ENCODE peak calls at places on chromosomes 12 and 14, in five cellular contexts. One of them, this sample, is unnamed. For H3K4me1, the result is how much of the 10 kb centered on the place peaks cover.

GRCh38 chr12:80810874-80811273 is 94.2 kb downstream of the MYF5 start:
- DNase-seq in A549: no peak
- DNase-seq in esophagus muscularis mucosa: no peak
- DNase-seq in left ventricle myocardium inferior: no peak
- DNase-seq in RWPE2: no peak
- DNase-seq in this sample: no peak

GRCh38 chr14:94888108-94888507 is 118.2 kb upstream of the GSC start:
- DNase-seq in A549: no peak
- DNase-seq in esophagus muscularis mucosa: no peak
- DNase-seq in left ventricle myocardium inferior: no peak
- DNase-seq in RWPE2: no peak
- DNase-seq in this sample: no peak

GRCh38 chr12:117803013-117803412 is 165.8 kb downstream of the KSR2 start:
- DNase-seq in A549: peak
- DNase-seq in esophagus muscularis mucosa: no peak
- DNase-seq in left ventricle myocardium inferior: no peak
- DNase-seq in RWPE2: no peak
- DNase-seq in this sample: no peak

GRCh38 chr14:94009767-94010166 is 12.7 kb downstream of the CCDC197 start:
- DNase-seq in A549: no peak
- DNase-seq in esophagus muscularis mucosa: no peak
- DNase-seq in left ventricle myocardium inferior: no peak
- DNase-seq in RWPE2: no peak
- DNase-seq in this sample: no peak

GRCh38 chr14:92657457-92658142 is 90.8 kb downstream of the LGMN start:
- DNase-seq in A549: no peak
- DNase-seq in esophagus muscularis mucosa: no peak
- DNase-seq in left ventricle myocardium inferior: peak
- DNase-seq in RWPE2: no peak
- DNase-seq in this sample: peak

GRCh38 chr12:108109954-108110353 is 19.1 kb upstream of the WSCD2 start:
- DNase-seq in A549: no peak
- DNase-seq in esophagus muscularis mucosa: no peak
- DNase-seq in left ventricle myocardium inferior: no peak
- DNase-seq in RWPE2: no peak
- DNase-seq in this sample: no peak

GRCh38 chr12:10385181-10385613 is 4.6 kb downstream of the KLRK1 start:
- DNase-seq in A549: peak
- DNase-seq in esophagus muscularis mucosa: no peak
- DNase-seq in left ventricle myocardium inferior: no peak
- DNase-seq in RWPE2: no peak
- DNase-seq in this sample: no peak

GRCh38 chr12:93937812-93938211 is 210.6 kb upstream of the PLXNC1 start:
- DNase-seq in A549: no peak
- DNase-seq in esophagus muscularis mucosa: no peak
- DNase-seq in left ventricle myocardium inferior: no peak
- DNase-seq in RWPE2: no peak
- DNase-seq in this sample: no peak

GRCh38 chr14:47539065-47539464 is 136.3 kb downstream of the MDGA2 start:
- DNase-seq in A549: peak
- DNase-seq in esophagus muscularis mucosa: no peak
- DNase-seq in left ventricle myocardium inferior: no peak
- DNase-seq in RWPE2: no peak
- DNase-seq in this sample: no peak

GRCh38 chr14:95611293-95611880 is 74.8 kb upstream of the TCL1B start:
- DNase-seq in A549: no peak
- DNase-seq in esophagus muscularis mucosa: no peak
- DNase-seq in left ventricle myocardium inferior: no peak
- DNase-seq in RWPE2: no peak
- DNase-seq in this sample: no peak

GRCh38 chr14:68042591-68043210 is 223.1 kb downstream of the RAD51B start:
- DNase-seq in A549: peak
- DNase-seq in esophagus muscularis mucosa: no peak
- DNase-seq in left ventricle myocardium inferior: no peak
- DNase-seq in RWPE2: no peak
- DNase-seq in this sample: no peak

GRCh38 chr12:16622315-16622714 is 16.4 kb upstream of the LMO3 start:
- DNase-seq in A549: no peak
- DNase-seq in esophagus muscularis mucosa: no peak
- DNase-seq in left ventricle myocardium inferior: no peak
- DNase-seq in RWPE2: no peak
- DNase-seq in this sample: no peak

GRCh38 chr14:77051101-77051500 is 22.6 kb upstream of the IRF2BPL start:
- DNase-seq in A549: no peak
- DNase-seq in esophagus muscularis mucosa: no peak
- DNase-seq in left ventricle myocardium inferior: peak
- DNase-seq in RWPE2: no peak
- DNase-seq in this sample: peak

GRCh38 chr14:50479041-50479440 is 53.3 kb downstream of the MAP4K5 start:
- DNase-seq in A549: no peak
- DNase-seq in esophagus muscularis mucosa: no peak
- DNase-seq in left ventricle myocardium inferior: no peak
- DNase-seq in RWPE2: no peak
- DNase-seq in this sample: no peak

GRCh38 chr12:108635997-108636808 is 2.5 kb upstream of the SELPLG start:
- DNase-seq in A549: no peak
- DNase-seq in esophagus muscularis mucosa: no peak
- DNase-seq in left ventricle myocardium inferior: no peak
- DNase-seq in RWPE2: no peak
- DNase-seq in this sample: no peak

GRCh38 chr12:77995436-77996167 is 164.9 kb downstream of the NAV3 start:
- DNase-seq in A549: no peak
- DNase-seq in esophagus muscularis mucosa: no peak
- DNase-seq in left ventricle myocardium inferior: no peak
- DNase-seq in RWPE2: no peak
- DNase-seq in this sample: no peak

GRCh38 chr12:45473636-45474035 is 255.9 kb upstream of the ARID2 start:
- DNase-seq in A549: no peak
- DNase-seq in esophagus muscularis mucosa: no peak
- DNase-seq in left ventricle myocardium inferior: no peak
- DNase-seq in RWPE2: no peak
- DNase-seq in this sample: no peak

GRCh38 chr12:41014643-41015020 is 173.5 kb upstream of the PDZRN4 start:
- DNase-seq in A549: peak
- DNase-seq in esophagus muscularis mucosa: no peak
- DNase-seq in left ventricle myocardium inferior: no peak
- DNase-seq in RWPE2: no peak
- DNase-seq in this sample: no peak

GRCh38 chr14:79708991-79709390 is 502.3 kb downstream of the DIO2 start:
- DNase-seq in A549: peak
- DNase-seq in esophagus muscularis mucosa: no peak
- DNase-seq in left ventricle myocardium inferior: no peak
- DNase-seq in RWPE2: no peak
- DNase-seq in this sample: no peak

GRCh38 chr12:98440165-98440581 is 75.2 kb upstream of the TMPO start:
- DNase-seq in A549: peak
- DNase-seq in esophagus muscularis mucosa: peak
- DNase-seq in left ventricle myocardium inferior: peak
- DNase-seq in RWPE2: peak
- DNase-seq in this sample: peak

GRCh38 chr12:121849660-121850059 is 9.0 kb downstream of the HPD start:
- DNase-seq in A549: no peak
- DNase-seq in esophagus muscularis mucosa: no peak
- DNase-seq in left ventricle myocardium inferior: no peak
- DNase-seq in RWPE2: no peak
- DNase-seq in this sample: no peak
- TF ChIP-seq CTCF in A549: no peak
- TF ChIP-seq CTCF in esophagus muscularis mucosa: no peak
- TF ChIP-seq CTCF in left ventricle myocardium inferior: no peak
- TF ChIP-seq CTCF in RWPE2: no peak
- TF ChIP-seq CTCF in this sample: no peak

GRCh38 chr12:3167636-3168035 is 90.5 kb downstream of the TSPAN9 start:
- DNase-seq in A549: no peak
- DNase-seq in esophagus muscularis mucosa: no peak
- DNase-seq in left ventricle myocardium inferior: no peak
- DNase-seq in RWPE2: no peak
- DNase-seq in this sample: no peak
- H3K4me1 ChIP-seq in A549: under half
- H3K4me1 ChIP-seq in esophagus muscularis mucosa: under half
- H3K4me1 ChIP-seq in left ventricle myocardium inferior: half or more
- H3K4me1 ChIP-seq in RWPE2: under half
- H3K4me1 ChIP-seq in this sample: under half

GRCh38 chr12:52903855-52904508 is 894 bp downstream of the KRT8 start:
- DNase-seq in A549: peak
- DNase-seq in esophagus muscularis mucosa: no peak
- DNase-seq in left ventricle myocardium inferior: peak
- DNase-seq in RWPE2: no peak
- DNase-seq in this sample: peak
- H3K4me3 ChIP-seq in A549: peak
- H3K4me3 ChIP-seq in esophagus muscularis mucosa: peak
- H3K4me3 ChIP-seq in left ventricle myocardium inferior: peak
- H3K4me3 ChIP-seq in RWPE2: peak
- H3K4me3 ChIP-seq in this sample: peak

DNA sequence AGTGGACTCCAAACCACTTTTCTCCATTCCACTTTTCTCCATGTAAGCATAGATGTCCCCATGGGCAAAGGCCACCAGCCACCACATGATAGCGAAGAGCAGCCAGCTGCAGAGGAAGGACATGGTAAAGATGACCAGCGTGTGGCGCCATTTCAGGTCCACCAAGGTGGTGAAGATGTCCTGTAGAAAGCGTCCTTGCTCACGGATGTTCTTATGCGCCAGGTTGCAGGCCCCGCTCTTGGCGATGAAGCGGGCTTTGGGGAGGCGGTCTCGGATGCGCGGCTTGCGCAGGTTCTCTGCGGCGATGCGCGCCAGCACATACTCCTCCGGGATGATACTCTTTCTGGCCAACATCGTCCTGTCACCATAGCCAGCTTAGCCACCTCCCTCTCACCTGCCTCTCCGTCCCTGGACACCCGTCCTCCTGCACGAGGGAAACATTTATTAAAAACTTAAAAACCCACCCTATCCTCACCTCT is 1.2 kb downstream of the KCNJ8 start:
- DNase-seq in A549: peak
- DNase-seq in esophagus muscularis mucosa: no peak
- DNase-seq in left ventricle myocardium inferior: peak
- DNase-seq in RWPE2: no peak
- DNase-seq in this sample: peak
- TF ChIP-seq CTCF in A549: peak
- TF ChIP-seq CTCF in esophagus muscularis mucosa: peak
- TF ChIP-seq CTCF in left ventricle myocardium inferior: peak
- TF ChIP-seq CTCF in RWPE2: no peak
- TF ChIP-seq CTCF in this sample: peak

GRCh38 chr12:103879048-103879692 is 38.1 kb upstream of the NT5DC3 start:
- DNase-seq in A549: no peak
- DNase-seq in esophagus muscularis mucosa: no peak
- DNase-seq in left ventricle myocardium inferior: no peak
- DNase-seq in RWPE2: no peak
- DNase-seq in this sample: no peak

GRCh38 chr12:103877934-103878510 is 37.0 kb upstream of the NT5DC3 start:
- DNase-seq in A549: peak
- DNase-seq in esophagus muscularis mucosa: no peak
- DNase-seq in left ventricle myocardium inferior: no peak
- DNase-seq in RWPE2: no peak
- DNase-seq in this sample: no peak

GRCh38 chr12:103879878-103880277 is 38.8 kb upstream of the NT5DC3 start:
- DNase-seq in A549: no peak
- DNase-seq in esophagus muscularis mucosa: no peak
- DNase-seq in left ventricle myocardium inferior: no peak
- DNase-seq in RWPE2: no peak
- DNase-seq in this sample: no peak

GRCh38 chr12:103881261-103881660 is 40.2 kb upstream of the NT5DC3 start:
- DNase-seq in A549: no peak
- DNase-seq in esophagus muscularis mucosa: no peak
- DNase-seq in left ventricle myocardium inferior: no peak
- DNase-seq in RWPE2: no peak
- DNase-seq in this sample: no peak

DNA sequence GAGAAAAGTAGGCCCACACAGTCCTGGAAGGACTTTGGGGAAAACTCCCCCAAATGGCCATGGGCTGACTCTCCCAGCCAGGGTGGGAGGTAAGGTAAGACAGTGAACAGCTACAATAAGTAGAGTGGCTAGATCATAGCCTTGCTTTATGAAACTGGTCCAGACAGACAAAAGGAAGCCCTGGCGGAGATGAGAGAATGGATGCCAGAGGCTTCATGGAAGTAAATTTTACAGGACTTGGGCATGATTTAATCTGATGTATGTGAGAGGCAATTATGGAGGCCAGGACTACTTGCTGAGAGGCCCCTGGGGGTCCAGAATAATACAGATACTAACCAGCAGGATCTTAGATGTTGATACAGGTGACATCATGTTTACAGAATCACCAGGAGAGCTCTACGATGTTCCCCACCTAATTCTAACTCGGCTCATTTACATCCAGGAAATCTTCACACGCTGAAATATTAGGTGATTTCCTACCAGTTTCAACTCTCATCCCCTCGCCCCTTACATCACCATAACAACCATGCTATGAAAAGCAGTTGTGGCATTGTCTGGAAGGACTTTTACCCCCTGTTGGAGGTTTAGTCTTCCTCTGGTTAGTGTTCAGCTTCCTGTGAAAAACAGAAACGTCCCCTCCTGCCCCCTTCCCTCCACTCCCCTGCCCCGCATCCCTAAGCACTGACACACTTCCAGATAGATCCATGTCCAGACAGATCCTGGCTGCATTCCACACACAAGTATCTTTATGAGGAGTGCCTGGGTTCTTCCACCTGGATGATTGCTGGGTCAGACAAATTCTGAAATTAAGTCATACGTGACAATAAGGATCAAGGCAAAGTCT is 39.5 kb upstream of the NT5DC3 start:
- DNase-seq in A549: peak
- DNase-seq in esophagus muscularis mucosa: no peak
- DNase-seq in left ventricle myocardium inferior: no peak
- DNase-seq in RWPE2: peak
- DNase-seq in this sample: no peak
- H3K4me1 ChIP-seq in A549: under half
- H3K4me1 ChIP-seq in esophagus muscularis mucosa: under half
- H3K4me1 ChIP-seq in left ventricle myocardium inferior: under half
- H3K4me1 ChIP-seq in RWPE2: under half
- H3K4me1 ChIP-seq in this sample: under half

DNA sequence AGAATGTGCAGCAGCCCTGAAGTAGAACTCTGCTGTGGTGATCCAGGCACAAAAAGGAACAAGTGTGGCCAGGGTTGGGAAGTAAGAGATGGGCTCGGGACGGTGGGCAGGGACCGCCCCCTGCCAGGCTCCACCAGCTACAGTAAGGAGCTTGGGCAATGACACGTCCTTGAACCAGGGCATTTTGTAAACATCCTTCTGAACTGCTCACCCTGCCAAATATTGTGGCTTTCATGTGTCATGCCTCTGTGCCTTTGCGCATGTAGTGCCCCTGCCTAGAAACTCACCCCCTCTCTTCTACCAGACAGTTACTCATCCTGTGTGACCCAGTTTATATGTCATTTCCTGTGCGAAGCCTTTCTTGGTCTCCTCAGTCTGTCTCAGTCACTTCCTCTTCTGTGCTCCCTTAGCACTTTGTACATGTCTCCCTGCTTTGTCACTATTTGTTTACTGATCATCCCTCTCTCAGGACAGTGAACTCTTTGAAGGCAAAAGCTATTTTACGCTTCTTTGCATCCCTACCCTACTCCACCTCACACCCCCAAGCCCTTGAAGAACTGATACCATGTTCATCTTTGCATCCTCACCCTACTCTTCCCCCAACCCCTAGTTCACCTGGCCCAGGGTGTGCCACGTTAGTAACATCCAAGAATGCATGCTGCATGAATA is 108.9 kb upstream of the PLEKHG7 start:
- DNase-seq in A549: peak
- DNase-seq in esophagus muscularis mucosa: no peak
- DNase-seq in left ventricle myocardium inferior: no peak
- DNase-seq in RWPE2: peak
- DNase-seq in this sample: peak
- H3K4me3 ChIP-seq in A549: no peak
- H3K4me3 ChIP-seq in esophagus muscularis mucosa: no peak
- H3K4me3 ChIP-seq in left ventricle myocardium inferior: no peak
- H3K4me3 ChIP-seq in RWPE2: no peak
- H3K4me3 ChIP-seq in this sample: no peak

This sample was measured in lower lobe of right lung.